ENCODE peak calls at places on chromosomes 11 and 22, in seven cellular contexts. Z is H1, A is HCT116, K is IMR-90, Y is A549, G is GM12878, H is HepG2. D is an unnamed sample.

GRCh38 chr11:3834349-3835099 is 6.2 kb downstream of the RHOG start:
- DNase-seq in H (no peak), A (no peak), K (no peak), G (no peak), Z (no peak), Y (no peak), D (peak; percentile 81)

GRCh38 chr22:50584106-50585096 is 1.8 kb upstream of the CHKB start:
- DNase-seq in H (peak; percentile 18), G (no peak), Z (no peak), K (no peak), A (no peak), Y (no peak), D (no peak)

GRCh38 chr11:43789700-43790443 is 90.8 kb upstream of the ALKBH3 start:
- DNase-seq in K (peak; percentile 70), Y (peak; percentile 16), H (no peak), Z (no peak), G (no peak), A (peak; percentile 22), D (no peak)

GRCh38 chr11:6855971-6856542 is 6.8 kb upstream of the OR10A2 start:
- DNase-seq in Y (peak; percentile 3), K (peak; percentile 67), A (no peak), Z (no peak), G (no peak), H (no peak), D (no peak)

GRCh38 chr22:41043727-41044126 is 48.7 kb upstream of the EP300 start:
- DNase-seq in G (no peak), Y (no peak), H (no peak), K (no peak), A (no peak), Z (no peak), D (no peak)

GRCh38 chr11:17571431-17572358 is 24.6 kb downstream of the OTOG start:
- DNase-seq in Z (no peak), H (no peak), A (no peak), K (no peak), G (no peak), Y (no peak), D (no peak)

GRCh38 chr22:33314316-33314715 is 256.1 kb upstream of the SYN3 start:
- DNase-seq in A (no peak), G (no peak), H (no peak), K (no peak), Y (no peak), Z (no peak), D (no peak)

GRCh38 chr11:73228268-73229134 is 10.4 kb downstream of the P2RY2 start:
- DNase-seq in A (no peak), H (no peak), G (no peak), K (no peak), Z (no peak), Y (no peak), D (no peak)

GRCh38 chr11:77069336-77069968 is 2.7 kb downstream of the CAPN5 start:
- DNase-seq in A (no peak), G (no peak), H (no peak), K (no peak), Z (no peak), Y (no peak), D (no peak)

GRCh38 chr11:46296520-46297448 is 19.3 kb downstream of the CREB3L1 start:
- DNase-seq in K (peak; percentile 98), H (no peak), Y (no peak), G (no peak), Z (peak; percentile 86), A (no peak), D (peak; percentile 98)

GRCh38 chr22:29470159-29470855 is 9.7 kb upstream of the NEFH start:
- DNase-seq in K (peak; percentile 24), A (peak; percentile 62), Z (peak; percentile 81), G (no peak), H (peak; percentile 26), Y (peak; percentile 75), D (peak; percentile 78)

GRCh38 chr11:120116966-120117365 is 20.9 kb downstream of the TRIM29 start:
- DNase-seq in A (no peak), Z (no peak), Y (no peak), H (no peak), K (no peak), G (no peak), D (no peak)

GRCh38 chr11:5624489-5625278 is at the start of gene TRIM34:
- DNase-seq in H (no peak), Y (peak; percentile 45), A (no peak), Z (no peak), K (peak; percentile 62), G (peak; percentile 90), D (peak; percentile 41)

GRCh38 chr11:44978961-44979331 is 28.3 kb upstream of the TP53I11 start:
- DNase-seq in K (no peak), Z (no peak), Y (peak; percentile 91), H (peak; percentile 35), G (no peak), A (no peak), D (no peak)

GRCh38 chr11:75325713-75326438 is 25.6 kb downstream of the ARRB1 start:
- DNase-seq in G (no peak), K (peak; percentile 97), H (no peak), Y (peak; percentile 84), A (peak; percentile 71), Z (no peak), D (peak; percentile 40)

GRCh38 chr11:69874178-69874983 is 55.2 kb upstream of the FGF3 start:
- DNase-seq in G (no peak), Z (no peak), K (no peak), H (no peak), A (no peak), Y (no peak), D (no peak)

GRCh38 chr22:44403166-44403565 is 90.4 kb upstream of the SHISAL1 start:
- DNase-seq in A (no peak), K (no peak), H (no peak), G (no peak), Z (no peak), Y (no peak), D (no peak)

GRCh38 chr11:44243086-44243485 is 66.9 kb downstream of the ALX4 start:
- DNase-seq in H (no peak), Z (no peak), A (no peak), Y (no peak), G (no peak), K (no peak), D (no peak)

GRCh38 chr22:25362883-25363240 is 143.4 kb downstream of the CRYBB2 start:
- DNase-seq in K (no peak), Z (no peak), G (no peak), Y (no peak), H (no peak), A (no peak), D (no peak)

GRCh38 chr11:127106142-127106541 is 105.6 kb upstream of the KIRREL3 start:
- DNase-seq in G (no peak), Z (no peak), K (peak; percentile 12), Y (no peak), H (no peak), A (no peak), D (no peak)

GRCh38 chr22:47598864-47599263 is 836.4 kb downstream of the TBC1D22A start:
- DNase-seq in K (no peak), G (no peak), Z (no peak), A (no peak), H (no peak), Y (no peak), D (no peak)

GRCh38 chr11:95937358-95937757 is 13.5 kb upstream of the MTMR2 start:
- DNase-seq in K (no peak), Z (no peak), Y (no peak), G (no peak), A (no peak), H (peak; percentile 29), D (no peak)

GRCh38 chr22:30969532-30970355 is 679 bp downstream of the TUG1 start:
- DNase-seq in K (peak; percentile 44), H (peak; percentile 12), G (no peak), A (no peak), Z (no peak), Y (peak; percentile 44), D (peak; percentile 66)

GRCh38 chr11:6455070-6455469 is 14.3 kb upstream of the HPX start:
- DNase-seq in G (no peak), Y (no peak), H (no peak), K (no peak), A (no peak), Z (no peak), D (no peak)

GRCh38 chr11:65859812-65860277 is 388 bp upstream of the MUS81 start:
- DNase-seq in G (no peak), A (no peak), K (no peak), H (no peak), Z (no peak), Y (no peak), D (no peak)
- TF ChIP-seq RAD21 in G (no peak), A (no peak), K (no peak), H (no peak), Z (no peak), Y (no peak), D (no peak)

GRCh38 chr11:131549099-131549498 is 178.7 kb downstream of the NTM start:
- DNase-seq in Z (no peak), K (no peak), A (no peak), Y (no peak), G (no peak), H (no peak), D (no peak)

GRCh38 chr11:131546218-131546895 is 175.9 kb downstream of the NTM start:
- DNase-seq in A (no peak), H (no peak), Z (no peak), G (no peak), Y (no peak), K (no peak), D (no peak)

GRCh38 chr11:131544591-131544990 is 174.2 kb downstream of the NTM start:
- DNase-seq in G (no peak), K (no peak), H (no peak), Y (no peak), A (no peak), Z (peak; percentile 19), D (no peak)
- TF ChIP-seq RAD21 in G (no peak), K (no peak), H (no peak), Y (no peak), A (no peak), Z (peak; percentile 83), D (no peak)

GRCh38 chr11:71201231-71201630 is 51.1 kb downstream of the SHANK2 start:
- DNase-seq in A (no peak), Z (no peak), Y (no peak), H (no peak), K (no peak), G (no peak), D (no peak)
- TF ChIP-seq RAD21 in A (no peak), Z (no peak), Y (no peak), H (no peak), K (no peak), G (no peak), D (no peak)

DNA sequence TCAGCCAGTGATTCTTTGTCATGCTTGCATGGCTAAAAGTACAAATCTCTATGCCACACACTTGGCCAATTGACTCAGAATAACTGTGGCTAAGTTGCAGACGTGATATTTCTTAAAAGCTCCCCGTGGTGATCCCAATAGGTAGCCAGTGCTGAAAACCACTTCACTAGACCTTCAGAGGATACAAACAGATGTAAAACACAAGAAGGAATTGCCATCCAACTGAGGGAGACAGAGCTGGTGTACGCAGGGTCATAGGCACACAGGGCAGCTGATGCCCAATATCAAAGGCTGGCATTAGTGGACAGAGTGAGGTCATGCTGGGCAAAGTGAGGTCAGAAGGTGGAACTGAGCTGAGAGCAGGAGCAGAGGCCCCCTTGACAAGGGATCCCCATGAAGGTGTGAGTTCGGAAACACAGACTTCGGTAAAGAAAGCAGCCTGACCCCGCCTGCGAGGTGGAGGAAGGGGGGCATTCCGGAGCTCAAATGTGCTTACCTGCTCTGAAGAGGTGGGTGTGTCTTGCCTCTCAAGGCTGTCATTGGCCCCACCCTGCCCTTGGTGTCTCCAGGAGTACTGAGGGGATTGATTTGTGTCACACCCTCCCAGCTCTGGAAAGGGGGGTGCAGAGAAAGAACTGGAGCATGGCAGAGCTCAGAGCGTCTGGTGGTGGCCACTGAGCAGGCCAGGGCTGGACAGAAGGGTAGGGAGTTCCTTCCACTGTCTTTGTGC is 344.9 kb upstream of the B3GAT1 start:
- DNase-seq in K (no peak), Z (no peak), H (no peak), A (no peak), Y (no peak), G (no peak), D (no peak)
- TF ChIP-seq RAD21 in K (no peak), Z (no peak), H (no peak), A (no peak), Y (no peak), G (no peak), D (no peak)